ENCODE peak calls at places on chromosomes 7 and 10, in four cellular contexts. D is NT2/D1, E is heart left ventricle, H is C1 segment of cervical spinal cord. I is an unnamed sample.

GRCh38 chr10:93849605-93850004 is 44.2 kb upstream of the SLC35G1 start:
- DNase-seq in D (peak), E (no peak), H (no peak), I (no peak)

GRCh38 chr7:101985646-101986199 is 168.3 kb downstream of the CUX1 start:
- DNase-seq in D (no peak), E (no peak), H (no peak), I (no peak)

GRCh38 chr10:48390933-48391845 is 84.7 kb downstream of the MAPK8 start:
- DNase-seq in D (no peak), E (no peak), H (no peak), I (peak)

GRCh38 chr7:49852619-49853462 is 79.4 kb downstream of the VWC2 start:
- DNase-seq in D (peak), E (no peak), H (no peak), I (peak)

GRCh38 chr10:130138479-130138866 is 2.3 kb downstream of the GLRX3 start:
- DNase-seq in D (no peak), E (no peak), H (no peak), I (peak)

GRCh38 chr7:86282014-86282682 is 361.6 kb upstream of the GRM3 start:
- DNase-seq in D (no peak), E (peak), H (no peak), I (no peak)

GRCh38 chr10:17003151-17003550 is 126.5 kb downstream of the CUBN start:
- DNase-seq in D (no peak), E (no peak), H (no peak), I (peak)

GRCh38 chr7:52826515-52826914 is 208.9 kb upstream of the POM121L12 start:
- DNase-seq in D (no peak), E (no peak), H (peak), I (no peak)

GRCh38 chr7:95493247-95493646 is 7.5 kb downstream of the ASB4 start:
- DNase-seq in D (no peak), E (no peak), H (no peak), I (no peak)

GRCh38 chr7:116713500-116713899 is 41.5 kb downstream of the MET start:
- DNase-seq in D (no peak), E (no peak), H (no peak), I (no peak)

GRCh38 chr10:63696205-63696604 is 175.0 kb downstream of the REEP3 start:
- DNase-seq in D (no peak), E (no peak), H (no peak), I (peak)

GRCh38 chr7:138584696-138585095 is 116.5 kb downstream of the SVOPL start:
- DNase-seq in D (no peak), E (no peak), H (no peak), I (peak)

GRCh38 chr10:122333037-122333436 is 41.5 kb upstream of the PLEKHA1 start:
- DNase-seq in D (no peak), E (no peak), H (no peak), I (no peak)

GRCh38 chr7:41007351-41007751 is 695.5 kb downstream of the INHBA start:
- DNase-seq in D (no peak), E (no peak), H (no peak), I (no peak)

GRCh38 chr10:99913831-99914235 is 95.9 kb downstream of the DNMBP start:
- DNase-seq in D (peak), E (no peak), H (no peak), I (no peak)

GRCh38 chr10:43230101-43230908 is 36.6 kb downstream of the RASGEF1A start:
- DNase-seq in D (no peak), E (peak), H (no peak), I (no peak)

GRCh38 chr7:37921340-37921805 is 933 bp downstream of the EPDR1 start:
- DNase-seq in D (peak), E (peak), H (peak), I (no peak)

GRCh38 chr10:77873558-77874380 is 52.8 kb downstream of the DLG5 start:
- DNase-seq in D (no peak), E (peak), H (no peak), I (peak)

GRCh38 chr10:33196377-33196706 is 138.1 kb downstream of the NRP1 start:
- DNase-seq in D (no peak), E (no peak), H (no peak), I (no peak)

GRCh38 chr10:33263453-33263852 is 71.0 kb downstream of the NRP1 start:
- DNase-seq in D (no peak), E (no peak), H (no peak), I (peak)

GRCh38 chr7:37494940-37495339 is 46.3 kb upstream of the ELMO1 start:
- DNase-seq in D (no peak), E (no peak), H (no peak), I (no peak)

GRCh38 chr10:62068464-62068863 is 167.0 kb downstream of the ARID5B start:
- DNase-seq in D (no peak), E (no peak), H (no peak), I (no peak)

GRCh38 chr7:52696183-52696582 is 339.2 kb upstream of the POM121L12 start:
- DNase-seq in D (no peak), E (no peak), H (no peak), I (no peak)

GRCh38 chr7:66330961-66331360 is 125.8 kb downstream of the TPST1 start:
- DNase-seq in D (no peak), E (peak), H (no peak), I (no peak)

GRCh38 chr7:27130540-27131389 is at the start of gene HOXA4:
- DNase-seq in D (no peak), E (peak), H (peak), I (peak)

GRCh38 chr7:1925973-1926907 is 256.2 kb downstream of the ELFN1 start:
- DNase-seq in D (no peak), E (no peak), H (no peak), I (no peak)

GRCh38 chr7:36032362-36032818 is 120.7 kb upstream of the EEPD1 start:
- DNase-seq in D (no peak), E (no peak), H (no peak), I (peak)

GRCh38 chr10:47231414-47231813 is 68.6 kb upstream of the GDF10 start:
- DNase-seq in D (no peak), E (no peak), H (no peak), I (no peak)

GRCh38 chr10:23053036-23053435 is 42.3 kb upstream of the MSRB2 start:
- DNase-seq in D (peak), E (no peak), H (no peak), I (no peak)

GRCh38 chr10:86439544-86439943 is 72.9 kb upstream of the GRID1 start:
- DNase-seq in D (no peak), E (peak), H (peak), I (peak)

GRCh38 chr7:30838008-30838407 is 66.8 kb downstream of the MINDY4 start:
- DNase-seq in D (no peak), E (no peak), H (no peak), I (no peak)

GRCh38 chr10:122407375-122408125 is 33.0 kb downstream of the PLEKHA1 start:
- DNase-seq in D (no peak), E (no peak), H (no peak), I (peak)

GRCh38 chr10:22598488-22598887 is 115.9 kb downstream of the PIP4K2A start:
- DNase-seq in D (no peak), E (no peak), H (no peak), I (no peak)

GRCh38 chr10:7886056-7886455 is 67.8 kb downstream of the TAF3 start:
- DNase-seq in D (no peak), E (no peak), H (no peak), I (no peak)

GRCh38 chr10:93703066-93703465 is 674 bp upstream of the FRA10AC1 start:
- DNase-seq in D (no peak), E (no peak), H (peak), I (peak)

GRCh38 chr7:152544481-152544927 is 108.7 kb upstream of the KMT2C start:
- DNase-seq in D (peak), E (no peak), H (no peak), I (no peak)

I was measured in GM03348.